ENCODE peak calls at places on chromosomes 1 and 21, in seven cellular contexts. One of them, this sample, is unnamed.

GRCh38 chr1:18736958-18737357 is 106.3 kb downstream of the PAX7 start:
- DNase-seq in ovary: no peak
- DNase-seq in NCI-H1092: no peak
- DNase-seq in MV-4-11: no peak
- DNase-seq in transverse colon: no peak
- DNase-seq in Caco-2: no peak
- DNase-seq in stimulated activated CD4-positive, alpha-beta T cell treated with anti-CD3 and anti-CD28 coated beads, Interleukin-2, amount 100 ng/mL, for 48 hours: no peak
- DNase-seq in this sample: no peak

GRCh38 chr1:93442276-93442675 is 5.6 kb upstream of the FNBP1L start:
- DNase-seq in Caco-2: peak; percentile 60
- DNase-seq in NCI-H1092: no peak
- DNase-seq in ovary: no peak
- DNase-seq in MV-4-11: no peak
- DNase-seq in stimulated activated CD4-positive, alpha-beta T cell treated with anti-CD3 and anti-CD28 coated beads, Interleukin-2, amount 100 ng/mL, for 48 hours: no peak
- DNase-seq in transverse colon: peak; percentile 85
- DNase-seq in this sample: peak; percentile 81

GRCh38 chr21:28871388-28872015 is 121.2 kb downstream of the LTN1 start:
- DNase-seq in NCI-H1092: no peak
- DNase-seq in transverse colon: peak; percentile 18
- DNase-seq in Caco-2: no peak
- DNase-seq in stimulated activated CD4-positive, alpha-beta T cell treated with anti-CD3 and anti-CD28 coated beads, Interleukin-2, amount 100 ng/mL, for 48 hours: no peak
- DNase-seq in ovary: no peak
- DNase-seq in MV-4-11: no peak
- DNase-seq in this sample: no peak

GRCh38 chr1:159949123-159949522 is 3.7 kb upstream of the IGSF9 start:
- DNase-seq in NCI-H1092: no peak
- DNase-seq in transverse colon: peak; percentile 61
- DNase-seq in MV-4-11: no peak
- DNase-seq in Caco-2: no peak
- DNase-seq in ovary: no peak
- DNase-seq in stimulated activated CD4-positive, alpha-beta T cell treated with anti-CD3 and anti-CD28 coated beads, Interleukin-2, amount 100 ng/mL, for 48 hours: no peak
- DNase-seq in this sample: peak; percentile 56

GRCh38 chr1:1000357-1001056 is 610 bp upstream of the HES4 start:
- DNase-seq in stimulated activated CD4-positive, alpha-beta T cell treated with anti-CD3 and anti-CD28 coated beads, Interleukin-2, amount 100 ng/mL, for 48 hours: peak; percentile 73
- DNase-seq in Caco-2: peak; percentile 94
- DNase-seq in ovary: peak; percentile 79
- DNase-seq in NCI-H1092: no peak
- DNase-seq in MV-4-11: peak; percentile 50
- DNase-seq in transverse colon: peak; percentile 84
- DNase-seq in this sample: peak; percentile 77

GRCh38 chr1:212302745-212303383 is 17.7 kb downstream of the PPP2R5A start:
- DNase-seq in stimulated activated CD4-positive, alpha-beta T cell treated with anti-CD3 and anti-CD28 coated beads, Interleukin-2, amount 100 ng/mL, for 48 hours: no peak
- DNase-seq in NCI-H1092: no peak
- DNase-seq in MV-4-11: no peak
- DNase-seq in ovary: no peak
- DNase-seq in transverse colon: no peak
- DNase-seq in Caco-2: no peak
- DNase-seq in this sample: no peak

GRCh38 chr21:31886896-31887595 is 14.2 kb downstream of the HUNK start:
- DNase-seq in MV-4-11: no peak
- DNase-seq in Caco-2: no peak
- DNase-seq in stimulated activated CD4-positive, alpha-beta T cell treated with anti-CD3 and anti-CD28 coated beads, Interleukin-2, amount 100 ng/mL, for 48 hours: no peak
- DNase-seq in transverse colon: no peak
- DNase-seq in ovary: no peak
- DNase-seq in NCI-H1092: no peak
- DNase-seq in this sample: no peak

GRCh38 chr1:95023399-95024050 is 49.2 kb downstream of the ALG14 start:
- DNase-seq in stimulated activated CD4-positive, alpha-beta T cell treated with anti-CD3 and anti-CD28 coated beads, Interleukin-2, amount 100 ng/mL, for 48 hours: no peak
- DNase-seq in transverse colon: no peak
- DNase-seq in Caco-2: no peak
- DNase-seq in ovary: no peak
- DNase-seq in MV-4-11: no peak
- DNase-seq in NCI-H1092: no peak
- DNase-seq in this sample: no peak

GRCh38 chr1:27111771-27112573 is 43.0 kb downstream of the SLC9A1 start:
- DNase-seq in ovary: peak; percentile 91
- DNase-seq in stimulated activated CD4-positive, alpha-beta T cell treated with anti-CD3 and anti-CD28 coated beads, Interleukin-2, amount 100 ng/mL, for 48 hours: peak; percentile 50
- DNase-seq in MV-4-11: peak; percentile 100
- DNase-seq in transverse colon: peak; percentile 80
- DNase-seq in NCI-H1092: no peak
- DNase-seq in Caco-2: peak; percentile 29
- DNase-seq in this sample: peak; percentile 89

GRCh38 chr1:111654839-111655238 is 35.2 kb downstream of the RAP1A start:
- DNase-seq in Caco-2: no peak
- DNase-seq in transverse colon: no peak
- DNase-seq in MV-4-11: no peak
- DNase-seq in stimulated activated CD4-positive, alpha-beta T cell treated with anti-CD3 and anti-CD28 coated beads, Interleukin-2, amount 100 ng/mL, for 48 hours: no peak
- DNase-seq in NCI-H1092: no peak
- DNase-seq in ovary: no peak
- DNase-seq in this sample: no peak

GRCh38 chr1:184075040-184076029 is 23.8 kb downstream of the TSEN15 start:
- DNase-seq in stimulated activated CD4-positive, alpha-beta T cell treated with anti-CD3 and anti-CD28 coated beads, Interleukin-2, amount 100 ng/mL, for 48 hours: no peak
- DNase-seq in Caco-2: peak; percentile 52
- DNase-seq in MV-4-11: peak; percentile 42
- DNase-seq in NCI-H1092: peak; percentile 75
- DNase-seq in ovary: no peak
- DNase-seq in transverse colon: peak; percentile 15
- DNase-seq in this sample: no peak

GRCh38 chr1:152836881-152837280 is 5.8 kb upstream of the LCE6A start:
- DNase-seq in NCI-H1092: no peak
- DNase-seq in Caco-2: no peak
- DNase-seq in transverse colon: no peak
- DNase-seq in ovary: no peak
- DNase-seq in MV-4-11: no peak
- DNase-seq in stimulated activated CD4-positive, alpha-beta T cell treated with anti-CD3 and anti-CD28 coated beads, Interleukin-2, amount 100 ng/mL, for 48 hours: no peak
- DNase-seq in this sample: no peak

GRCh38 chr1:59497616-59498015 is 200.7 kb downstream of the FGGY start:
- DNase-seq in transverse colon: no peak
- DNase-seq in NCI-H1092: no peak
- DNase-seq in MV-4-11: no peak
- DNase-seq in stimulated activated CD4-positive, alpha-beta T cell treated with anti-CD3 and anti-CD28 coated beads, Interleukin-2, amount 100 ng/mL, for 48 hours: no peak
- DNase-seq in Caco-2: no peak
- DNase-seq in ovary: no peak
- DNase-seq in this sample: no peak

GRCh38 chr1:224565186-224565585 is 50.9 kb upstream of the CNIH3 start:
- DNase-seq in stimulated activated CD4-positive, alpha-beta T cell treated with anti-CD3 and anti-CD28 coated beads, Interleukin-2, amount 100 ng/mL, for 48 hours: no peak
- DNase-seq in transverse colon: no peak
- DNase-seq in NCI-H1092: no peak
- DNase-seq in Caco-2: no peak
- DNase-seq in ovary: no peak
- DNase-seq in MV-4-11: peak; percentile 96
- DNase-seq in this sample: no peak

This sample was measured in left colon.